ENCODE peak calls at places on chromosomes 1 and 21, in ten cellular contexts. One of them, this sample, is unnamed.

GRCh38 chr1:223836586-223836985 is 9.2 kb downstream of the TP53BP2 start:
- DNase-seq in transverse colon: no peak
- DNase-seq in HCT116: no peak
- DNase-seq in body of pancreas: no peak
- DNase-seq in H54: no peak
- DNase-seq in spleen: no peak
- DNase-seq in tibial nerve: no peak
- DNase-seq in IMR-90: no peak
- DNase-seq in A549: no peak
- DNase-seq in H1: no peak
- DNase-seq in this sample: no peak

GRCh38 chr1:52629667-52630066 is 3.3 kb upstream of the SHISAL2A start:
- DNase-seq in H1: no peak
- DNase-seq in H54: no peak
- DNase-seq in A549: no peak
- DNase-seq in HCT116: no peak
- DNase-seq in IMR-90: no peak
- DNase-seq in transverse colon: no peak
- DNase-seq in spleen: no peak
- DNase-seq in body of pancreas: no peak
- DNase-seq in tibial nerve: no peak
- DNase-seq in this sample: no peak

GRCh38 chr1:44808063-44808937 is at the start of gene BTBD19:
- DNase-seq in tibial nerve: peak
- DNase-seq in H54: no peak
- DNase-seq in H1: no peak
- DNase-seq in body of pancreas: peak
- DNase-seq in IMR-90: peak
- DNase-seq in spleen: peak
- DNase-seq in transverse colon: peak
- DNase-seq in HCT116: no peak
- DNase-seq in A549: peak
- DNase-seq in this sample: no peak

GRCh38 chr1:25217598-25218232 is 14.6 kb downstream of the SYF2 start:
- DNase-seq in H54: no peak
- DNase-seq in tibial nerve: no peak
- DNase-seq in IMR-90: no peak
- DNase-seq in body of pancreas: no peak
- DNase-seq in spleen: peak
- DNase-seq in HCT116: no peak
- DNase-seq in H1: no peak
- DNase-seq in A549: no peak
- DNase-seq in transverse colon: peak
- DNase-seq in this sample: no peak

GRCh38 chr1:232421143-232421796 is 208.7 kb downstream of the SIPA1L2 start:
- DNase-seq in HCT116: no peak
- DNase-seq in IMR-90: no peak
- DNase-seq in tibial nerve: no peak
- DNase-seq in transverse colon: no peak
- DNase-seq in A549: no peak
- DNase-seq in body of pancreas: no peak
- DNase-seq in H54: no peak
- DNase-seq in H1: no peak
- DNase-seq in spleen: no peak
- DNase-seq in this sample: no peak

GRCh38 chr1:178266619-178267066 is 172.7 kb downstream of the RASAL2 start:
- DNase-seq in A549: no peak
- DNase-seq in transverse colon: no peak
- DNase-seq in H54: no peak
- DNase-seq in IMR-90: no peak
- DNase-seq in body of pancreas: no peak
- DNase-seq in HCT116: no peak
- DNase-seq in H1: peak
- DNase-seq in spleen: no peak
- DNase-seq in tibial nerve: no peak
- DNase-seq in this sample: no peak

GRCh38 chr1:218217040-218217439 is 68.1 kb upstream of the RRP15 start:
- DNase-seq in tibial nerve: no peak
- DNase-seq in spleen: no peak
- DNase-seq in HCT116: no peak
- DNase-seq in A549: no peak
- DNase-seq in transverse colon: no peak
- DNase-seq in H1: peak
- DNase-seq in H54: no peak
- DNase-seq in IMR-90: no peak
- DNase-seq in body of pancreas: no peak
- DNase-seq in this sample: no peak

GRCh38 chr21:28086861-28087581 is 905.7 kb downstream of the LTN1 start:
- DNase-seq in H54: no peak
- DNase-seq in spleen: no peak
- DNase-seq in tibial nerve: no peak
- DNase-seq in transverse colon: no peak
- DNase-seq in H1: no peak
- DNase-seq in A549: no peak
- DNase-seq in IMR-90: no peak
- DNase-seq in body of pancreas: no peak
- DNase-seq in HCT116: no peak
- DNase-seq in this sample: no peak

GRCh38 chr1:159821171-159821867 is 5.4 kb upstream of the SLAMF8 start:
- DNase-seq in IMR-90: peak
- DNase-seq in tibial nerve: no peak
- DNase-seq in H1: no peak
- DNase-seq in A549: peak
- DNase-seq in spleen: no peak
- DNase-seq in HCT116: no peak
- DNase-seq in transverse colon: no peak
- DNase-seq in H54: no peak
- DNase-seq in body of pancreas: no peak
- DNase-seq in this sample: no peak

GRCh38 chr1:243260221-243260880 is 4.5 kb downstream of the SDCCAG8 start:
- DNase-seq in body of pancreas: no peak
- DNase-seq in HCT116: no peak
- DNase-seq in IMR-90: no peak
- DNase-seq in spleen: no peak
- DNase-seq in H1: no peak
- DNase-seq in H54: no peak
- DNase-seq in transverse colon: no peak
- DNase-seq in tibial nerve: no peak
- DNase-seq in A549: no peak
- DNase-seq in this sample: no peak

DNA sequence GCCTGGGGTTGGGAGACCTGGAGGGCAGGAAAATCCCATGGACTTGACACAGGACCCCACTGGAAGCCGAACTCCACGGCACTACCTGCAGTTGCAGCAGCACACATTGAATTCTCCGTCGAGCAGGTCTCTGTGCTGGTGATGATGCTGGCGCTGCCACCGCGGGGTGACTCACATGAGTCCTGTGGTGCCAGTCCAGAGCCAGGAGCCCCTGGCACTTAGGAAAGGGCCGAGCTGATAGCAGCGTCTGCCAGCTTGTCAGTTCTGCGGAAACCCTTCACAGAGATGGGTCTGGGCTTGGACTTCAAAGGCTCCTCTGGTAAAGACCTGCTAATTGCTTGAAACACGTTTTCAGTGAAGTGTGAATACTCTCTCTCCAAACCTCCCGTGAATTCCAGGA is 92.2 kb downstream of the GRIK3 start:
- DNase-seq in transverse colon: no peak
- DNase-seq in IMR-90: no peak
- DNase-seq in body of pancreas: no peak
- DNase-seq in A549: no peak
- DNase-seq in HCT116: no peak
- DNase-seq in tibial nerve: no peak
- DNase-seq in spleen: no peak
- DNase-seq in H54: no peak
- DNase-seq in H1: no peak
- DNase-seq in this sample: no peak
- TF ChIP-seq POLR2A in transverse colon: no peak
- TF ChIP-seq POLR2A in IMR-90: no peak
- TF ChIP-seq POLR2A in body of pancreas: no peak
- TF ChIP-seq POLR2A in A549: no peak
- TF ChIP-seq POLR2A in HCT116: no peak
- TF ChIP-seq POLR2A in tibial nerve: no peak
- TF ChIP-seq POLR2A in spleen: no peak
- TF ChIP-seq POLR2A in H54: no peak
- TF ChIP-seq POLR2A in H1: no peak
- TF ChIP-seq POLR2A in this sample: no peak

DNA sequence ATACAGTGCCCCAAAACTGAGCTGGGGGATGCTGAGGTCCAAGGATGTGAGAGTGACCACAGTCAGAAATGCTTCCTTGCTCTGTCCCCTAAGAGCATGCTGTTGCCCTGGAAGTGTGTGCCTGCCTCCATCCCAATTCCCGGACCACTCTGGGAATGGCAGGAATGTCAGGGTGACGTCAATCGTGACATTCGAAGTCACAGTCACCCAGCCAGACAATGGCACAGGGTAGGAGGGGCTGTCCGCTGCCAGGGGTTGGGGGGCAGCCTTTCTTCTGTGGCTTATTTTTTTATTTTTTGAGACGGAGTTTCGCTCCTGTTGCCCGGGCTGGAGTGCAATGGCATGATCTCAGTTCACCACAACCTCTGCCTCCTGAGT is 22.3 kb downstream of the MEF2D start:
- DNase-seq in spleen: no peak
- DNase-seq in IMR-90: no peak
- DNase-seq in HCT116: no peak
- DNase-seq in H1: no peak
- DNase-seq in A549: no peak
- DNase-seq in H54: no peak
- DNase-seq in tibial nerve: no peak
- DNase-seq in body of pancreas: no peak
- DNase-seq in transverse colon: no peak
- DNase-seq in this sample: no peak
- TF ChIP-seq POLR2A in spleen: no peak
- TF ChIP-seq POLR2A in IMR-90: no peak
- TF ChIP-seq POLR2A in HCT116: no peak
- TF ChIP-seq POLR2A in H1: no peak
- TF ChIP-seq POLR2A in A549: no peak
- TF ChIP-seq POLR2A in H54: no peak
- TF ChIP-seq POLR2A in tibial nerve: no peak
- TF ChIP-seq POLR2A in body of pancreas: no peak
- TF ChIP-seq POLR2A in transverse colon: no peak
- TF ChIP-seq POLR2A in this sample: no peak

GRCh38 chr1:27632387-27633297 is 2.3 kb downstream of the FGR start:
- DNase-seq in H54: no peak
- DNase-seq in HCT116: no peak
- DNase-seq in tibial nerve: no peak
- DNase-seq in IMR-90: no peak
- DNase-seq in spleen: peak
- DNase-seq in body of pancreas: no peak
- DNase-seq in transverse colon: no peak
- DNase-seq in H1: no peak
- DNase-seq in A549: no peak
- DNase-seq in this sample: no peak
- TF ChIP-seq POLR2A in H54: no peak
- TF ChIP-seq POLR2A in HCT116: no peak
- TF ChIP-seq POLR2A in tibial nerve: no peak
- TF ChIP-seq POLR2A in IMR-90: no peak
- TF ChIP-seq POLR2A in spleen: no peak
- TF ChIP-seq POLR2A in body of pancreas: peak
- TF ChIP-seq POLR2A in transverse colon: no peak
- TF ChIP-seq POLR2A in H1: no peak
- TF ChIP-seq POLR2A in A549: no peak
- TF ChIP-seq POLR2A in this sample: peak

GRCh38 chr1:27831568-27832410 is 1.2 kb downstream of the PPP1R8 start:
- DNase-seq in body of pancreas: no peak
- DNase-seq in H1: no peak
- DNase-seq in HCT116: peak
- DNase-seq in tibial nerve: no peak
- DNase-seq in spleen: no peak
- DNase-seq in transverse colon: no peak
- DNase-seq in H54: no peak
- DNase-seq in IMR-90: peak
- DNase-seq in A549: no peak
- DNase-seq in this sample: no peak

GRCh38 chr1:27833470-27833869 is 2.9 kb downstream of the PPP1R8 start:
- DNase-seq in spleen: no peak
- DNase-seq in H1: no peak
- DNase-seq in A549: no peak
- DNase-seq in IMR-90: no peak
- DNase-seq in tibial nerve: no peak
- DNase-seq in HCT116: no peak
- DNase-seq in H54: no peak
- DNase-seq in body of pancreas: no peak
- DNase-seq in transverse colon: no peak
- DNase-seq in this sample: no peak

GRCh38 chr1:27832762-27833161 is 2.2 kb downstream of the PPP1R8 start:
- DNase-seq in A549: no peak
- DNase-seq in H54: no peak
- DNase-seq in spleen: no peak
- DNase-seq in HCT116: no peak
- DNase-seq in tibial nerve: no peak
- DNase-seq in body of pancreas: no peak
- DNase-seq in IMR-90: peak
- DNase-seq in H1: no peak
- DNase-seq in transverse colon: no peak
- DNase-seq in this sample: no peak

DNA sequence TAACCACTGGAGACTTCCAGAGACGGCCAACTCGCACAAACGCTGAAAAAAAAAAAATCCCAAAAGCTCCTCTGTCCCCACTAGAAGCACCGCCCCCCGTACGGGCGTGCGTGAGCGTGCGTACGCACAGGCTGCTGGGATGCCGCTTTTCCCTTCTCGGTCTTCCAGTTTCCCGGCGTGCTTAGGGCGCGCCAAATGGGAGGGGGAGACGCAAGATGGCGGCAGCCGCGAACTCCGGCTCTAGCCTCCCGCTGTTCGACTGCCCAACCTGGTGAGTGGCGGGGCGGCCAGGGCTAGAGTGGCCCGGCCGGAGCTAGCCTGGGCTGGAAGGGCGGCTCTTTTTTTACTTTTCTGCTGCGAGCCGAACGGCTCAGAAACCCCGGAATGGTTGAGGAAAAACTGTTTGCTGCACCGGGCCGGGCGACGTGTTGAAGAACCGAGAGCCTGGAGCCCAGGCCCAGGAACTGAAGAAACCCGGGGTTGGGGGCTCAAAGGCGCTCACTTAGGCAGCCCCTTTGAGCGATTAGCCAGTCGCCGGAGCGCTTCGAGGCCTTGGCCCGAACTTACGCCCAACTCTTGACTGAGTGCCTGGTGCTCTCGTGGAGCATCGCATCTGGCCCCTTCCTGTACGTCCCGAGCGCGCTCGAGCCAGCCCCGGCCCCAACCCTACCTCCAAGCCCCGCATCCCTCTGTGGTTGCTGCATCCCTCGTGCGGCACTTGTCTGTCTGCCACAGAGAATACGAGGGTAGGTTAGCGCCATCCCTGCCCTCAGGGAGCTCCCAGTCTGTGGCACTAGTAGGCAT is at the start of gene PPP1R8:
- DNase-seq in IMR-90: peak
- DNase-seq in tibial nerve: peak
- DNase-seq in A549: peak
- DNase-seq in body of pancreas: peak
- DNase-seq in transverse colon: peak
- DNase-seq in HCT116: peak
- DNase-seq in H1: peak
- DNase-seq in spleen: peak
- DNase-seq in H54: peak
- DNase-seq in this sample: peak
- TF ChIP-seq POLR2A in IMR-90: peak
- TF ChIP-seq POLR2A in tibial nerve: peak
- TF ChIP-seq POLR2A in A549: peak
- TF ChIP-seq POLR2A in body of pancreas: peak
- TF ChIP-seq POLR2A in transverse colon: peak
- TF ChIP-seq POLR2A in HCT116: peak
- TF ChIP-seq POLR2A in H1: peak
- TF ChIP-seq POLR2A in spleen: no peak
- TF ChIP-seq POLR2A in H54: peak
- TF ChIP-seq POLR2A in this sample: peak

This sample was measured in GM12891.